ENCODE peak calls at places on chromosome 5, in ten cellular contexts. X, G, U, C, A, T, O, P, S and L are unnamed samples. For H3K4me1, the result is how much of the 10 kb centered on the place peaks cover.

GRCh38 chr5:107917983-107918382 is 247.2 kb upstream of the EFNA5 start:
- DNase-seq in P (no peak), O (no peak), T (no peak), C (no peak), U (no peak), X (no peak), S (no peak), A (no peak), G (no peak), L (no peak)

GRCh38 chr5:157479612-157480510 is 19.8 kb downstream of the NIPAL4 start:
- DNase-seq in U (no peak), X (no peak), C (no peak), P (no peak), T (no peak), S (no peak), A (no peak), G (no peak), O (no peak), L (peak)

GRCh38 chr5:1889321-1890065 is 6.8 kb upstream of the IRX4 start:
- DNase-seq in G (no peak), T (no peak), X (no peak), O (no peak), C (no peak), A (peak), U (no peak), P (no peak), S (no peak), L (no peak)

GRCh38 chr5:155794801-155795200 is 532.2 kb upstream of the SGCD start:
- DNase-seq in X (peak), S (no peak), A (no peak), T (no peak), O (no peak), U (no peak), G (no peak), P (no peak), C (no peak), L (no peak)

GRCh38 chr5:100517301-100517974 is 17.7 kb upstream of the FAM174A start:
- DNase-seq in U (peak), G (peak), T (peak), X (peak), S (no peak), A (no peak), O (no peak), C (no peak), P (no peak), L (no peak)

GRCh38 chr5:106865279-106865678 is 805.5 kb downstream of the EFNA5 start:
- DNase-seq in T (no peak), G (no peak), A (no peak), O (no peak), C (no peak), P (no peak), S (no peak), U (no peak), X (no peak), L (no peak)

GRCh38 chr5:39772307-39772706 is 347.5 kb upstream of the DAB2 start:
- DNase-seq in A (no peak), P (no peak), U (no peak), X (no peak), S (no peak), T (no peak), C (no peak), O (no peak), G (no peak), L (no peak)

GRCh38 chr5:118557103-118557805 is 431.1 kb downstream of the DTWD2 start:
- DNase-seq in C (no peak), T (no peak), P (no peak), X (no peak), O (no peak), A (no peak), U (no peak), S (no peak), G (no peak), L (no peak)

GRCh38 chr5:54671111-54671531 is 153.6 kb downstream of the SNX18 start:
- DNase-seq in P (no peak), X (no peak), O (no peak), C (no peak), S (no peak), U (peak), G (no peak), T (no peak), A (no peak), L (no peak)

GRCh38 chr5:179257190-179257741 is 88.0 kb downstream of the ADAMTS2 start:
- DNase-seq in A (peak), X (no peak), T (peak), U (no peak), O (no peak), S (no peak), G (no peak), C (peak), P (no peak), L (peak)

GRCh38 chr5:133250527-133250926 is 198.7 kb downstream of the HSPA4 start:
- DNase-seq in C (no peak), P (no peak), S (no peak), A (no peak), U (no peak), G (no peak), O (no peak), T (no peak), X (peak), L (no peak)

GRCh38 chr5:132459031-132459982 is 31.3 kb downstream of the IRF1 start:
- DNase-seq in G (peak), T (peak), S (no peak), U (peak), C (no peak), P (no peak), O (no peak), A (no peak), X (no peak), L (peak)

GRCh38 chr5:178589180-178590140 is 733 bp downstream of the COL23A1 start:
- DNase-seq in O (peak), T (no peak), C (no peak), S (peak), G (no peak), A (peak), X (no peak), P (peak), U (no peak), L (no peak)

GRCh38 chr5:86757824-86758223 is 140.1 kb downstream of the COX7C start:
- DNase-seq in O (no peak), A (no peak), P (no peak), G (no peak), X (no peak), C (no peak), T (no peak), U (no peak), S (no peak), L (no peak)

GRCh38 chr5:143037071-143037470 is 266.9 kb downstream of the ARHGAP26 start:
- DNase-seq in X (no peak), O (no peak), A (no peak), G (no peak), U (no peak), S (no peak), T (no peak), C (no peak), P (no peak), L (no peak)

GRCh38 chr5:176880393-176881020 is 18.6 kb downstream of the HK3 start:
- DNase-seq in O (no peak), C (no peak), A (no peak), P (no peak), S (no peak), U (no peak), T (no peak), X (no peak), G (no peak), L (no peak)

GRCh38 chr5:33524476-33524875 is 83.7 kb downstream of the TARS1 start:
- DNase-seq in C (no peak), P (no peak), T (no peak), X (no peak), U (no peak), G (no peak), O (no peak), S (no peak), A (no peak), L (no peak)

GRCh38 chr5:125660231-125660895 is 762.8 kb upstream of the GRAMD2B start:
- DNase-seq in P (no peak), X (no peak), S (no peak), O (no peak), T (no peak), G (no peak), U (no peak), A (no peak), C (no peak), L (no peak)

GRCh38 chr5:169374761-169375160 is 73.8 kb upstream of the SLIT3 start:
- DNase-seq in T (no peak), A (no peak), P (no peak), U (no peak), S (no peak), O (no peak), G (no peak), C (no peak), X (no peak), L (no peak)

GRCh38 chr5:168300377-168301182 is 9.1 kb downstream of the WWC1 start:
- DNase-seq in S (no peak), G (no peak), P (no peak), T (no peak), X (no peak), C (no peak), O (no peak), A (no peak), U (no peak), L (no peak)

DNA sequence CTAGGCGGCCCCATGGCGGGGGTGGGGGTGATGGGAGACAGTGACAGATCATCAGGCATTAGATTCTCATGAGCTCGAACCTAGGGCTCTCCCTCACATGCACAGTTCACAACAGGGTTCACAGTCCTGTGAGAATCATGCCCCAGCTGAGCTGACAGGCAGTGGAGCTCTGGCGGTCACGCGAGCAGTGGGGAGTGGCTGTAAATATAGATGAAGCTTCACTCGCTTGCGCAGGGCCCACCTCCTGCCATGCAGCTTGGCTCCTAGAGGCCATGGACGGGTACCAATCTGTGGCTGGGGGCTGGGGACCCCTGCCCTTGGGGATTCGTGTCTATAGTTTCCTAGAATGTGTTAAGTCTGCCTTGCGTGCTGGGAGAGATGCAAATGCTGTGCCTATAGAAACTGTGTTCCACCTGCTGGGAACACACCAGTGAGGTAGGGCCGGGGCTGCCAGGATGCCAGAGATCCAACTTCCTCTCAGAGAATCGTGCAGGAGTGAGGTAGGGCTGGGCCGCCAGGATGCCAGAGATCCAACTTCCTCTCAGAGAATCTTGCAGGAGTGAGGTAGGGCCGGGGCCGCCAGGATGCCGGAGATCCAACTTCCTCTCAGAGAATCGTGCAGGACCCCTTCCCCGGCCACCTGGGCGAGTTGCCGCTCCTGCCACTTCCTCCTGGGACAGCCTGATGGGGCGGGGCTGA is 14.1 kb upstream of the EXOC3 start:
- DNase-seq in U (no peak), S (no peak), C (no peak), O (no peak), G (no peak), P (no peak), X (no peak), T (no peak), A (peak), L (peak)
- H3K4me1 ChIP-seq in U (under half), S (under half), C (under half), O (under half), G (under half), P (under half), X (under half), T (under half), A (under half), L (under half)

GRCh38 chr5:59319286-59319685 is 574.2 kb downstream of the PDE4D start:
- DNase-seq in X (no peak), A (no peak), S (no peak), O (no peak), C (no peak), P (no peak), G (no peak), U (no peak), T (no peak), L (no peak)
- H3K4me1 ChIP-seq in X (under half), A (half or more), S (under half), O (under half), C (under half), P (under half), G (under half), U (under half), T (under half), L (half or more)

GRCh38 chr5:89071941-89072331 is 189.0 kb upstream of the MEF2C start:
- DNase-seq in A (no peak), C (no peak), U (no peak), O (no peak), S (no peak), X (no peak), P (no peak), G (no peak), T (no peak), L (no peak)
- H3K4me1 ChIP-seq in A (under half), C (under half), U (under half), O (under half), S (under half), X (under half), P (under half), G (under half), T (under half), L (under half)

DNA sequence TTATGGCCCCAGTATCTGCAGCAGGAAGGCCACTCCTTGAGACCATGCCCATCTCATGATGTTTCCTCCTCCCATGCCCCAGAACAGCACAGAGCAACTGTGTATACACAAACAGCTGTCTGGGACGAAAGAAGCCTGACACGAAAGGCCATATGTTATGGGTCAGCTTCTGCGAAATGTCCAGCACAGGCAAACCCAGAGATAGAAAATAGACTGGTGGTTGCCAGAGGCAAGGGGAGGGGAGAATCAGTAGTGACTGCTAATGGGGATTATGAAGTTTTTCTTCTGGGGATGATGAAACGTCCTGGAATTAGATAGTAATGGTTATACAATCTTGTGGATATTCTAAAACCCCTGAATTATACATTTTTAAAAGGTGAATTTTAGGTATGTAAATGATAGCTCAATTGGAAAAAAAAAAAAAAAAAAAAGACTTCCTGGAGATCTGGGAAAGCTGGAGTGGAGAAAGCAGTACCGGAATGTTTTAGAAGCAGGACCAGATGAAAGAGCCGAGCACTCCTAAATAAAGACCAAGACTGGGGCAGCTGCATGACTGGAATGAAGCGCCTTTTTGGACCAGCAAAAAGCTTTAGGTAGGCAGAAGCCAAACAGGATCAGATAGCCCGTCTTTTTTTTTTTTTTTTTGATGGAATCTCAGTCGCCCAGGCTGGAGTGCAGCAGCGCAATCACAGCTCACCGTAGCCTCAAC is 29.2 kb downstream of the PCDHGC5 start:
- DNase-seq in P (no peak), O (no peak), X (no peak), U (no peak), A (no peak), S (no peak), G (no peak), C (no peak), T (no peak), L (no peak)
- H3K4me1 ChIP-seq in P (half or more), O (under half), X (half or more), U (under half), A (half or more), S (under half), G (under half), C (half or more), T (under half), L (under half)

GRCh38 chr5:122776143-122776542 is 1.3 kb downstream of the SNX2 start:
- DNase-seq in O (no peak), U (no peak), T (no peak), X (peak), G (no peak), P (no peak), A (no peak), S (no peak), C (no peak), L (no peak)
- H3K4me1 ChIP-seq in O (under half), U (under half), T (under half), X (under half), G (under half), P (under half), A (under half), S (under half), C (under half), L (under half)